ENCODE peak calls at places on chromosome 1, in five cellular contexts. T is GM23248; D is stimulated activated CD4-positive, alpha-beta T cell treated with anti-CD3 and anti-CD28 coated beads, Interleukin-12 subunit alpha, Interleukin-12 subunit beta, amount 100 ng/mL, for 4 hours; V is tibial artery; G is stomach. J is an unnamed sample.

GRCh38 chr1:100894622-100895539 is at the start of gene EXTL2:
- DNase-seq in T (peak), D (peak), V (peak), G (peak), J (peak)

GRCh38 chr1:244011796-244012195 is 39.3 kb upstream of the ZBTB18 start:
- DNase-seq in T (no peak), G (no peak), V (no peak), D (no peak), J (no peak)

GRCh38 chr1:11740258-11741192 is 4.6 kb downstream of the AGTRAP start:
- DNase-seq in D (no peak), G (no peak), T (no peak), V (no peak), J (no peak)

GRCh38 chr1:204072951-204073836 is at the start of gene SOX13:
- DNase-seq in V (peak), G (peak), T (peak), D (no peak), J (peak)

GRCh38 chr1:87449348-87449963 is 120.8 kb downstream of the LMO4 start:
- DNase-seq in D (no peak), G (peak), T (peak), V (peak), J (peak)

GRCh38 chr1:199272107-199272506 is 633.3 kb downstream of the PTPRC start:
- DNase-seq in D (no peak), V (no peak), G (no peak), T (peak), J (no peak)

GRCh38 chr1:4656533-4657140 is 2.2 kb downstream of the AJAP1 start:
- DNase-seq in T (no peak), G (no peak), D (no peak), V (no peak), J (no peak)

GRCh38 chr1:203619091-203619780 is 7.4 kb upstream of the ATP2B4 start:
- DNase-seq in V (no peak), T (no peak), D (no peak), G (no peak), J (no peak)

GRCh38 chr1:209527372-209527771 is 56.1 kb upstream of the CAMK1G start:
- DNase-seq in V (no peak), D (no peak), T (peak), G (no peak), J (no peak)

GRCh38 chr1:203519053-203519770 is 25.3 kb downstream of the OPTC start:
- DNase-seq in T (peak), G (peak), D (no peak), V (no peak), J (no peak)

GRCh38 chr1:114901739-114902255 is 47.1 kb downstream of the SYCP1 start:
- DNase-seq in D (no peak), G (no peak), V (peak), T (peak), J (no peak)

J was measured in ureter.